ENCODE peak calls at places on chromosomes 2 and 18, in seven cellular contexts. W, Z, I, L, U, D and T are unnamed samples.

GRCh38 chr2:226337941-226338605 is 461.5 kb downstream of the IRS1 start:
- DNase-seq in W (peak; percentile 76), U (no peak), I (no peak), D (no peak), Z (no peak), L (no peak), T (no peak)

GRCh38 chr2:230777681-230778080 is 65.0 kb downstream of the CAB39 start:
- DNase-seq in U (no peak), D (no peak), W (no peak), L (no peak), I (no peak), Z (peak; percentile 53), T (no peak)

GRCh38 chr2:239762742-239763269 is 262.3 kb downstream of the NDUFA10 start:
- DNase-seq in U (no peak), L (peak; percentile 52), D (no peak), W (no peak), Z (no peak), I (no peak), T (no peak)

GRCh38 chr2:192236136-192236535 is 41.4 kb upstream of the TMEFF2 start:
- DNase-seq in Z (peak; percentile 7), I (no peak), L (no peak), U (no peak), D (no peak), W (peak; percentile 35), T (no peak)

GRCh38 chr18:34345738-34346137 is 121.0 kb upstream of the NOL4 start:
- DNase-seq in D (no peak), I (no peak), W (no peak), Z (no peak), U (no peak), L (no peak), T (no peak)

GRCh38 chr2:148161909-148162308 is 141.0 kb downstream of the MBD5 start:
- DNase-seq in L (no peak), W (no peak), Z (no peak), I (no peak), D (no peak), U (no peak), T (no peak)

GRCh38 chr2:3739313-3739712 is 35.9 kb downstream of the DCDC2C start:
- DNase-seq in W (no peak), U (no peak), D (no peak), Z (no peak), L (peak; percentile 72), I (no peak), T (no peak)

GRCh38 chr18:6747646-6748045 is 18.1 kb downstream of the ARHGAP28 start:
- DNase-seq in D (peak; percentile 13), Z (peak; percentile 48), L (no peak), W (peak; percentile 86), U (no peak), I (peak; percentile 73), T (peak; percentile 49)

GRCh38 chr2:65316072-65316471 is 88.4 kb downstream of the ACTR2 start:
- DNase-seq in W (peak; percentile 86), I (no peak), L (no peak), D (no peak), Z (no peak), U (no peak), T (no peak)

GRCh38 chr2:20040489-20041172 is 10.8 kb downstream of the LAPTM4A start:
- DNase-seq in L (no peak), I (peak; percentile 27), U (no peak), Z (peak; percentile 33), W (no peak), D (no peak), T (no peak)

GRCh38 chr2:70118798-70119454 is 31.6 kb downstream of the PCBP1 start:
- DNase-seq in I (no peak), U (peak; percentile 57), D (peak; percentile 74), W (no peak), Z (no peak), L (peak; percentile 46), T (no peak)

GRCh38 chr2:1553671-1554295 is 140.5 kb downstream of the TPO start:
- DNase-seq in D (no peak), W (peak; percentile 84), U (no peak), I (peak; percentile 71), L (peak; percentile 42), Z (peak; percentile 89), T (no peak)